ENCODE peak calls at places on chromosome 16, in four cellular contexts. I is T1000; X is lower lobe of right lung; B is activated CD8-positive, alpha-beta T cell treated with anti-CD3 and anti-CD28 coated beads, Interleukin-2, amount 10 ng/mL, durations not matched to agents 7 days and 5 days. S is an unnamed sample.

GRCh38 chr16:85357323-85357722 is 245.1 kb upstream of the CIBAR2 start:
- DNase-seq in X (no peak), I (no peak), B (no peak), S (no peak)

GRCh38 chr16:85114909-85115567 is 2.8 kb upstream of the CIBAR2 start:
- DNase-seq in X (peak), B (peak), I (peak), S (peak)

GRCh38 chr16:69444873-69445517 is 20.6 kb downstream of the CYB5B start:
- DNase-seq in X (no peak), I (no peak), B (no peak), S (no peak)

GRCh38 chr16:1770328-1771071 is 843 bp downstream of the NME3 start:
- DNase-seq in X (peak), B (peak), I (peak), S (no peak)

GRCh38 chr16:23699100-23699499 is 13.9 kb downstream of the ERN2 start:
- DNase-seq in I (no peak), B (peak), X (no peak), S (no peak)

GRCh38 chr16:8581923-8582580 is 8.3 kb downstream of the TMEM114 start:
- DNase-seq in B (no peak), X (peak), I (no peak), S (no peak)

GRCh38 chr16:11833951-11834695 is 17.2 kb downstream of the RSL1D1 start:
- DNase-seq in I (no peak), X (no peak), B (no peak), S (no peak)

GRCh38 chr16:57995721-57996405 is 4.6 kb downstream of the ZNF319 start:
- DNase-seq in I (no peak), B (no peak), X (no peak), S (no peak)

GRCh38 chr16:85357924-85358505 is 245.7 kb upstream of the CIBAR2 start:
- DNase-seq in I (no peak), X (no peak), B (no peak), S (no peak)

GRCh38 chr16:76653390-76654026 is 376.3 kb downstream of the CNTNAP4 start:
- DNase-seq in B (no peak), X (no peak), I (no peak), S (no peak)

GRCh38 chr16:85720319-85720637 is 30.6 kb downstream of the C16orf74 start:
- DNase-seq in I (no peak), X (no peak), B (no peak), S (no peak)

GRCh38 chr16:17527538-17527937 is 56.8 kb upstream of the XYLT1 start:
- DNase-seq in X (no peak), B (no peak), I (no peak), S (no peak)

GRCh38 chr16:12087901-12088364 is 111.4 kb downstream of the SNX29 start:
- DNase-seq in X (peak), I (no peak), B (no peak), S (no peak)

GRCh38 chr16:50386819-50387218 is 18.0 kb upstream of the BRD7 start:
- DNase-seq in X (no peak), B (no peak), I (no peak), S (no peak)

GRCh38 chr16:23673971-23674614 is 4.6 kb upstream of the PLK1 start:
- DNase-seq in I (no peak), B (no peak), X (no peak), S (no peak)

GRCh38 chr16:4570688-4571321 is 14.7 kb downstream of the C16orf96 start:
- DNase-seq in B (no peak), I (no peak), X (no peak), S (no peak)

GRCh38 chr16:7355758-7356157 is 23.1 kb downstream of the RBFOX1 start:
- DNase-seq in X (no peak), B (no peak), I (no peak), S (no peak)

GRCh38 chr16:11400076-11400475 is 54.8 kb downstream of the RMI2 start:
- DNase-seq in X (no peak), B (no peak), I (no peak), S (no peak)

GRCh38 chr16:75506567-75506966 is 11.3 kb upstream of the CHST6 start:
- DNase-seq in B (no peak), I (no peak), X (no peak), S (no peak)

GRCh38 chr16:74999208-74999682 is 421 bp downstream of the ZNRF1 start:
- DNase-seq in X (peak), B (peak), I (no peak), S (no peak)

GRCh38 chr16:77443834-77444460 is 9.1 kb upstream of the ADAMTS18 start:
- DNase-seq in I (no peak), B (no peak), X (no peak), S (no peak)

GRCh38 chr16:75572859-75573542 is 6.8 kb downstream of the GABARAPL2 start:
- DNase-seq in I (no peak), X (no peak), B (no peak), S (no peak)

GRCh38 chr16:66290431-66290830 is 76.1 kb upstream of the CDH5 start:
- DNase-seq in I (no peak), X (no peak), B (no peak), S (no peak)

GRCh38 chr16:31700530-31701388 is 172.8 kb upstream of the ZNF267 start:
- DNase-seq in B (peak), I (no peak), X (peak), S (peak)

GRCh38 chr16:85061566-85061965 is 34.0 kb downstream of the KIAA0513 start:
- DNase-seq in B (no peak), X (peak), I (no peak), S (peak)

GRCh38 chr16:66406534-66407368 is 20.3 kb upstream of the BEAN1 start:
- DNase-seq in B (peak), I (peak), X (peak), S (peak)

GRCh38 chr16:886084-886543 is 84.7 kb downstream of the LMF1 start:
- DNase-seq in B (no peak), X (peak), I (no peak), S (peak)

GRCh38 chr16:19114359-19115147 is 789 bp downstream of the ITPRIPL2 start:
- DNase-seq in X (peak), B (no peak), I (peak), S (peak)

GRCh38 chr16:2046889-2047329 is 725 bp downstream of the NTHL1 start:
- DNase-seq in X (no peak), I (no peak), B (no peak), S (no peak)

GRCh38 chr16:73279451-73279850 is 231.5 kb upstream of the ZFHX3 start:
- DNase-seq in X (no peak), I (no peak), B (no peak), S (no peak)

GRCh38 chr16:87681990-87682570 is 79.8 kb downstream of the JPH3 start:
- DNase-seq in I (no peak), B (peak), X (no peak), S (no peak)

GRCh38 chr16:88318091-88318494 is 64.7 kb upstream of the ZNF469 start:
- DNase-seq in B (no peak), I (no peak), X (no peak), S (peak)

S was measured in Right ventricle myocardium inferior.